ENCODE peak calls at places on chromosomes 12 and 14, in ten cellular contexts. Q is Panc1, Y is BE2C, K is lung, N is kidney epithelial cell, G is choroid plexus epithelial cell, F is PC-3, E is fibroblast of mammary gland, U is H1, P is GM12865. T is an unnamed sample.

GRCh38 chr14:30214456-30215090 is 286.9 kb upstream of the PRKD1 start:
- DNase-seq in N (peak; percentile 45), U (no peak), K (no peak), E (peak; percentile 89), Y (peak; percentile 8), P (peak; percentile 42), Q (no peak), G (peak; percentile 90), F (peak; percentile 74), T (peak; percentile 3)

GRCh38 chr12:507261-507853 is 47.6 kb downstream of the B4GALNT3 start:
- DNase-seq in U (no peak), F (no peak), G (no peak), K (no peak), N (no peak), Y (no peak), E (no peak), Q (no peak), P (no peak), T (no peak)

GRCh38 chr12:91180577-91180976 is 2.0 kb downstream of the DCN start:
- DNase-seq in P (no peak), U (no peak), F (no peak), K (no peak), N (no peak), G (peak; percentile 84), Q (no peak), Y (no peak), E (peak; percentile 94), T (no peak)

GRCh38 chr12:3236345-3237153 is 159.4 kb downstream of the TSPAN9 start:
- DNase-seq in K (no peak), P (peak; percentile 49), N (peak; percentile 29), G (peak; percentile 79), U (no peak), Q (no peak), Y (peak; percentile 75), F (peak; percentile 53), E (peak; percentile 58), T (no peak)

GRCh38 chr14:70397746-70398145 is 19.1 kb downstream of the SYNJ2BP start:
- DNase-seq in N (no peak), E (no peak), K (no peak), P (no peak), Y (no peak), G (no peak), U (no peak), Q (no peak), F (no peak), T (no peak)

GRCh38 chr12:607541-608001 is 55.7 kb downstream of the NINJ2 start:
- DNase-seq in N (no peak), Q (no peak), F (peak; percentile 67), P (no peak), Y (no peak), E (no peak), U (no peak), K (peak; percentile 69), G (no peak), T (no peak)

GRCh38 chr12:119728437-119728730 is 60.5 kb downstream of the PRKAB1 start:
- DNase-seq in G (no peak), E (no peak), K (no peak), U (no peak), Q (no peak), N (no peak), Y (no peak), P (no peak), F (no peak), T (no peak)

GRCh38 chr14:46490150-46490769 is 161.3 kb downstream of the RPL10L start:
- DNase-seq in P (peak; percentile 46), K (no peak), Q (no peak), G (peak; percentile 22), U (no peak), N (no peak), E (no peak), F (peak; percentile 55), Y (peak; percentile 24), T (peak; percentile 6)

GRCh38 chr14:54976316-54976715 is 50.6 kb downstream of the WDHD1 start:
- DNase-seq in K (no peak), N (peak; percentile 4), P (no peak), E (peak; percentile 82), Y (no peak), Q (no peak), G (peak; percentile 88), F (peak; percentile 54), U (no peak), T (no peak)

GRCh38 chr12:113591480-113591971 is 119.9 kb upstream of the LHX5 start:
- DNase-seq in P (peak; percentile 31), E (no peak), Q (no peak), K (no peak), F (peak; percentile 64), U (peak; percentile 62), N (no peak), Y (peak; percentile 46), G (no peak), T (peak; percentile 63)

GRCh38 chr14:23922545-23922944 is 31.0 kb upstream of the DHRS4 start:
- DNase-seq in K (no peak), Y (no peak), N (no peak), U (no peak), F (no peak), Q (no peak), E (no peak), G (no peak), P (no peak), T (no peak)

GRCh38 chr12:109591041-109591440 is 17.4 kb downstream of the MVK start:
- DNase-seq in N (no peak), Q (no peak), F (no peak), P (no peak), E (no peak), Y (peak; percentile 57), K (no peak), U (no peak), G (no peak), T (no peak)

GRCh38 chr14:106790189-106791036 is 1264.0 kb downstream of the TMEM121 start:
- DNase-seq in Y (peak; percentile 81), F (peak; percentile 36), E (no peak), G (peak; percentile 0), K (peak; percentile 74), N (no peak), Q (no peak), P (peak; percentile 76), U (peak; percentile 66), T (peak; percentile 77)

GRCh38 chr14:24032727-24033418 is 18.9 kb upstream of the CARMIL3 start:
- DNase-seq in K (peak; percentile 50), Y (no peak), Q (no peak), U (no peak), F (peak; percentile 67), N (no peak), P (no peak), E (peak; percentile 95), G (peak; percentile 96), T (no peak)

GRCh38 chr12:32906407-32907165 is 10.0 kb upstream of the PKP2 start:
- DNase-seq in Q (no peak), P (peak; percentile 93), F (peak; percentile 50), G (no peak), U (no peak), E (no peak), Y (no peak), N (no peak), K (no peak), T (peak; percentile 53)

GRCh38 chr14:64682843-64683242 is 21.4 kb upstream of the PLEKHG3 start:
- DNase-seq in P (no peak), K (no peak), G (no peak), U (no peak), Y (no peak), N (no peak), E (no peak), Q (no peak), F (no peak), T (no peak)

GRCh38 chr14:64680675-64681060 is 23.6 kb upstream of the PLEKHG3 start:
- DNase-seq in G (no peak), N (no peak), P (no peak), Q (no peak), K (no peak), F (no peak), U (no peak), E (no peak), Y (no peak), T (no peak)

GRCh38 chr14:64684091-64684490 is 20.1 kb upstream of the PLEKHG3 start:
- DNase-seq in G (peak; percentile 40), K (no peak), Y (peak; percentile 38), U (no peak), E (peak; percentile 17), P (no peak), F (no peak), N (no peak), Q (no peak), T (no peak)

GRCh38 chr14:64683264-64683663 is 21.0 kb upstream of the PLEKHG3 start:
- DNase-seq in K (no peak), N (no peak), E (no peak), Q (no peak), U (no peak), P (no peak), G (no peak), F (no peak), Y (no peak), T (no peak)

GRCh38 chr14:64682173-64682710 is 22.0 kb upstream of the PLEKHG3 start:
- DNase-seq in K (no peak), Y (no peak), P (no peak), N (no peak), U (peak; percentile 57), F (peak; percentile 72), G (peak; percentile 65), Q (no peak), E (peak; percentile 36), T (no peak)
- TF ChIP-seq CTCF in K (no peak), Y (no peak), P (no peak), N (peak; percentile 7), U (peak; percentile 43), F (peak; percentile 38), G (no peak), Q (no peak), E (no peak), T (no peak)

GRCh38 chr12:102876883-102877282 is 40.2 kb downstream of the PAH start:
- DNase-seq in U (peak; percentile 74), Y (no peak), Q (no peak), P (no peak), K (no peak), N (no peak), F (no peak), E (no peak), G (no peak), T (no peak)
- TF ChIP-seq CTCF in U (peak; percentile 61), Y (peak; percentile 37), Q (peak; percentile 8), P (no peak), K (no peak), N (no peak), F (peak; percentile 40), E (no peak), G (no peak), T (no peak)

DNA sequence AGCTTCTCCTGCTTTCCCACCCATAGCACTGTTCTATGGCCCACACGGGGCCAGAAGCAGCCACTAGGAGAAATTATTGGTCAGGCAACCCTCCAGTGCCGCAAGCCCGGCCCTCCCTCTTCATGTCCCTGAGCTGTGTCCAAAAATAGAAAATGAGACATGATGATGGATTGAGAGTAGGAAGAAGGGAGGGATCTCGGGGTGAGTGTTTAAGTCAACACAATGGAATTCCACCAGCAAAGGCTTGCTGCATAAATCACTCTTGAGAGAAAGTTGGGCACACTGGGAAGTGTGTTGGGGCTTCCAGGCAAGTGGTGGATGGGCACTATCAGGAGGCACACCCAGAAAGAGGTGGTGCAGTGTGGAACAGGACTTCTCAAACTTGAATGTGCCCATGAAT is 94.2 kb downstream of the LLPH start:
- DNase-seq in G (peak; percentile 94), U (no peak), E (peak; percentile 95), Y (no peak), N (peak; percentile 89), F (peak; percentile 93), K (no peak), P (no peak), Q (peak; percentile 24), T (no peak)
- TF ChIP-seq CTCF in G (peak; percentile 22), U (no peak), E (peak; percentile 8), Y (no peak), N (peak; percentile 8), F (no peak), K (no peak), P (no peak), Q (no peak), T (no peak)

GRCh38 chr14:77032854-77033621 is 4.5 kb upstream of the IRF2BPL start:
- DNase-seq in U (peak; percentile 81), K (peak; percentile 93), N (peak; percentile 94), F (peak; percentile 100), P (peak; percentile 86), Y (peak; percentile 97), G (peak; percentile 95), E (peak; percentile 99), Q (no peak), T (peak; percentile 77)
- TF ChIP-seq CTCF in U (no peak), K (no peak), N (peak; percentile 17), F (peak; percentile 58), P (peak; percentile 0), Y (peak; percentile 11), G (peak; percentile 22), E (no peak), Q (no peak), T (peak; percentile 26)